ENCODE peak calls at places on chromosomes 12 and 14, in seven cellular contexts. One of them, this sample, is unnamed.
A peak's percentile ranks its signal among the peaks of the same experiment; 100 is the strongest.

GRCh38 chr12:96495841-96496545 is 6.6 kb downstream of the CFAP54 start:
- DNase-seq in gastrocnemius medialis: no peak
- DNase-seq in CD8-positive, alpha-beta T cell: no peak
- DNase-seq in esophagus squamous epithelium: no peak
- DNase-seq in ovary: no peak
- DNase-seq in OCI-LY7: no peak
- DNase-seq in dorsolateral prefrontal cortex: no peak
- DNase-seq in this sample: no peak

GRCh38 chr12:46825526-46826414 is at the start of gene SLC38A4:
- DNase-seq in gastrocnemius medialis: peak; percentile 7
- DNase-seq in CD8-positive, alpha-beta T cell: no peak
- DNase-seq in esophagus squamous epithelium: no peak
- DNase-seq in ovary: no peak
- DNase-seq in OCI-LY7: no peak
- DNase-seq in dorsolateral prefrontal cortex: no peak
- DNase-seq in this sample: no peak

GRCh38 chr14:58082011-58082410 is 70.0 kb downstream of the ARMH4 start:
- DNase-seq in gastrocnemius medialis: no peak
- DNase-seq in CD8-positive, alpha-beta T cell: no peak
- DNase-seq in esophagus squamous epithelium: no peak
- DNase-seq in ovary: no peak
- DNase-seq in OCI-LY7: no peak
- DNase-seq in dorsolateral prefrontal cortex: no peak
- DNase-seq in this sample: peak; percentile 28

GRCh38 chr12:15827136-15827535 is 37.9 kb upstream of the EPS8 start:
- DNase-seq in gastrocnemius medialis: no peak
- DNase-seq in CD8-positive, alpha-beta T cell: no peak
- DNase-seq in esophagus squamous epithelium: no peak
- DNase-seq in ovary: no peak
- DNase-seq in OCI-LY7: no peak
- DNase-seq in dorsolateral prefrontal cortex: no peak
- DNase-seq in this sample: no peak

GRCh38 chr14:105931808-105932483 is 405.6 kb downstream of the TMEM121 start:
- DNase-seq in gastrocnemius medialis: no peak
- DNase-seq in CD8-positive, alpha-beta T cell: no peak
- DNase-seq in esophagus squamous epithelium: no peak
- DNase-seq in ovary: no peak
- DNase-seq in OCI-LY7: no peak
- DNase-seq in dorsolateral prefrontal cortex: no peak
- DNase-seq in this sample: no peak

GRCh38 chr14:105299654-105300541 is 903 bp downstream of the BRF1 start:
- DNase-seq in gastrocnemius medialis: no peak
- DNase-seq in CD8-positive, alpha-beta T cell: no peak
- DNase-seq in esophagus squamous epithelium: no peak
- DNase-seq in ovary: peak; percentile 38
- DNase-seq in OCI-LY7: no peak
- DNase-seq in dorsolateral prefrontal cortex: no peak
- DNase-seq in this sample: no peak

GRCh38 chr14:33576014-33576413 is 374.9 kb downstream of the EGLN3 start:
- DNase-seq in gastrocnemius medialis: no peak
- DNase-seq in CD8-positive, alpha-beta T cell: no peak
- DNase-seq in esophagus squamous epithelium: no peak
- DNase-seq in ovary: no peak
- DNase-seq in OCI-LY7: no peak
- DNase-seq in dorsolateral prefrontal cortex: no peak
- DNase-seq in this sample: no peak

GRCh38 chr12:124913474-124914391 is 717 bp downstream of the UBC start:
- DNase-seq in gastrocnemius medialis: peak; percentile 90
- DNase-seq in CD8-positive, alpha-beta T cell: peak; percentile 92
- DNase-seq in esophagus squamous epithelium: no peak
- DNase-seq in ovary: peak; percentile 66
- DNase-seq in OCI-LY7: peak; percentile 96
- DNase-seq in dorsolateral prefrontal cortex: peak; percentile 87
- DNase-seq in this sample: peak; percentile 80

GRCh38 chr12:22396253-22396652 is 61.7 kb upstream of the ST8SIA1 start:
- DNase-seq in gastrocnemius medialis: no peak
- DNase-seq in CD8-positive, alpha-beta T cell: peak; percentile 6
- DNase-seq in esophagus squamous epithelium: no peak
- DNase-seq in ovary: no peak
- DNase-seq in OCI-LY7: no peak
- DNase-seq in dorsolateral prefrontal cortex: no peak
- DNase-seq in this sample: no peak

GRCh38 chr12:31562594-31563328 is 28.2 kb downstream of the DENND5B start:
- DNase-seq in gastrocnemius medialis: no peak
- DNase-seq in CD8-positive, alpha-beta T cell: no peak
- DNase-seq in esophagus squamous epithelium: no peak
- DNase-seq in ovary: no peak
- DNase-seq in OCI-LY7: no peak
- DNase-seq in dorsolateral prefrontal cortex: no peak
- DNase-seq in this sample: no peak

GRCh38 chr12:69810870-69811498 is 14.0 kb upstream of the MYRFL start:
- DNase-seq in gastrocnemius medialis: no peak
- DNase-seq in CD8-positive, alpha-beta T cell: no peak
- DNase-seq in esophagus squamous epithelium: no peak
- DNase-seq in ovary: no peak
- DNase-seq in OCI-LY7: no peak
- DNase-seq in dorsolateral prefrontal cortex: no peak
- DNase-seq in this sample: peak; percentile 37

GRCh38 chr14:103704708-103705107 is 10.5 kb downstream of the XRCC3 start:
- DNase-seq in gastrocnemius medialis: no peak
- DNase-seq in CD8-positive, alpha-beta T cell: no peak
- DNase-seq in esophagus squamous epithelium: no peak
- DNase-seq in ovary: no peak
- DNase-seq in OCI-LY7: no peak
- DNase-seq in dorsolateral prefrontal cortex: no peak
- DNase-seq in this sample: no peak

GRCh38 chr12:105451798-105452197 is 121.3 kb downstream of the C12orf75 start:
- DNase-seq in gastrocnemius medialis: no peak
- DNase-seq in CD8-positive, alpha-beta T cell: no peak
- DNase-seq in esophagus squamous epithelium: no peak
- DNase-seq in ovary: no peak
- DNase-seq in OCI-LY7: no peak
- DNase-seq in dorsolateral prefrontal cortex: no peak
- DNase-seq in this sample: no peak

GRCh38 chr12:92144631-92145480 is 790 bp downstream of the BTG1 start:
- DNase-seq in gastrocnemius medialis: peak; percentile 33
- DNase-seq in CD8-positive, alpha-beta T cell: peak; percentile 65
- DNase-seq in esophagus squamous epithelium: no peak
- DNase-seq in ovary: peak; percentile 48
- DNase-seq in OCI-LY7: peak; percentile 69
- DNase-seq in dorsolateral prefrontal cortex: peak; percentile 30
- DNase-seq in this sample: peak; percentile 79

GRCh38 chr14:25226214-25226613 is 176.3 kb upstream of the STXBP6 start:
- DNase-seq in gastrocnemius medialis: no peak
- DNase-seq in CD8-positive, alpha-beta T cell: no peak
- DNase-seq in esophagus squamous epithelium: no peak
- DNase-seq in ovary: no peak
- DNase-seq in OCI-LY7: no peak
- DNase-seq in dorsolateral prefrontal cortex: no peak
- DNase-seq in this sample: no peak

GRCh38 chr12:23950775-23951391 is 1.4 kb upstream of the SOX5 start:
- DNase-seq in gastrocnemius medialis: no peak
- DNase-seq in CD8-positive, alpha-beta T cell: no peak
- DNase-seq in esophagus squamous epithelium: no peak
- DNase-seq in ovary: peak; percentile 27
- DNase-seq in OCI-LY7: no peak
- DNase-seq in dorsolateral prefrontal cortex: no peak
- DNase-seq in this sample: no peak

GRCh38 chr14:30443368-30444007 is 115.5 kb upstream of the G2E3 start:
- DNase-seq in gastrocnemius medialis: no peak
- DNase-seq in CD8-positive, alpha-beta T cell: no peak
- DNase-seq in esophagus squamous epithelium: no peak
- DNase-seq in ovary: no peak
- DNase-seq in OCI-LY7: peak; percentile 4
- DNase-seq in dorsolateral prefrontal cortex: no peak
- DNase-seq in this sample: peak; percentile 49

GRCh38 chr12:96500686-96501085 is 11.3 kb downstream of the CFAP54 start:
- DNase-seq in gastrocnemius medialis: no peak
- DNase-seq in CD8-positive, alpha-beta T cell: no peak
- DNase-seq in esophagus squamous epithelium: no peak
- DNase-seq in ovary: no peak
- DNase-seq in OCI-LY7: peak; percentile 34
- DNase-seq in dorsolateral prefrontal cortex: no peak
- DNase-seq in this sample: peak; percentile 23

GRCh38 chr14:104432611-104433231 is 146.8 kb upstream of the C14orf180 start:
- DNase-seq in gastrocnemius medialis: no peak
- DNase-seq in CD8-positive, alpha-beta T cell: no peak
- DNase-seq in esophagus squamous epithelium: no peak
- DNase-seq in ovary: no peak
- DNase-seq in OCI-LY7: no peak
- DNase-seq in dorsolateral prefrontal cortex: no peak
- DNase-seq in this sample: no peak

GRCh38 chr14:74816124-74816523 is 53.0 kb downstream of the YLPM1 start:
- DNase-seq in gastrocnemius medialis: no peak
- DNase-seq in CD8-positive, alpha-beta T cell: no peak
- DNase-seq in esophagus squamous epithelium: no peak
- DNase-seq in ovary: no peak
- DNase-seq in OCI-LY7: no peak
- DNase-seq in dorsolateral prefrontal cortex: no peak
- DNase-seq in this sample: no peak

GRCh38 chr14:76777721-76778120 is 16.5 kb downstream of the VASH1 start:
- DNase-seq in gastrocnemius medialis: no peak
- DNase-seq in CD8-positive, alpha-beta T cell: no peak
- DNase-seq in esophagus squamous epithelium: no peak
- DNase-seq in ovary: no peak
- DNase-seq in OCI-LY7: no peak
- DNase-seq in dorsolateral prefrontal cortex: no peak
- DNase-seq in this sample: no peak

GRCh38 chr14:83463500-83464098 is 1929.9 kb upstream of the SEL1L start:
- DNase-seq in gastrocnemius medialis: no peak
- DNase-seq in CD8-positive, alpha-beta T cell: no peak
- DNase-seq in esophagus squamous epithelium: no peak
- DNase-seq in ovary: no peak
- DNase-seq in OCI-LY7: peak; percentile 63
- DNase-seq in dorsolateral prefrontal cortex: no peak
- DNase-seq in this sample: peak; percentile 73

GRCh38 chr14:98470663-98471062 is 801.3 kb downstream of the BCL11B start:
- DNase-seq in gastrocnemius medialis: no peak
- DNase-seq in CD8-positive, alpha-beta T cell: no peak
- DNase-seq in esophagus squamous epithelium: no peak
- DNase-seq in ovary: no peak
- DNase-seq in OCI-LY7: no peak
- DNase-seq in dorsolateral prefrontal cortex: no peak
- DNase-seq in this sample: no peak
- TF ChIP-seq CTCF in gastrocnemius medialis: no peak
- TF ChIP-seq CTCF in CD8-positive, alpha-beta T cell: no peak
- TF ChIP-seq CTCF in esophagus squamous epithelium: no peak
- TF ChIP-seq CTCF in ovary: no peak
- TF ChIP-seq CTCF in OCI-LY7: no peak
- TF ChIP-seq CTCF in dorsolateral prefrontal cortex: no peak
- TF ChIP-seq CTCF in this sample: no peak

GRCh38 chr12:121536058-121536928 is 44.5 kb downstream of the KDM2B start:
- DNase-seq in gastrocnemius medialis: peak; percentile 66
- DNase-seq in CD8-positive, alpha-beta T cell: peak; percentile 79
- DNase-seq in esophagus squamous epithelium: peak; percentile 59
- DNase-seq in ovary: peak; percentile 88
- DNase-seq in OCI-LY7: peak; percentile 96
- DNase-seq in dorsolateral prefrontal cortex: peak; percentile 91
- DNase-seq in this sample: peak; percentile 54
- H3K4me3 ChIP-seq in gastrocnemius medialis: peak overlapping the region; percentile 87
- H3K4me3 ChIP-seq in CD8-positive, alpha-beta T cell: peak overlapping the region; percentile 68
- H3K4me3 ChIP-seq in esophagus squamous epithelium: peak overlapping the region; percentile 58
- H3K4me3 ChIP-seq in ovary: peak overlapping the region; percentile 54
- H3K4me3 ChIP-seq in OCI-LY7: peak overlapping the region; percentile 73
- H3K4me3 ChIP-seq in dorsolateral prefrontal cortex: peak overlapping the region; percentile 73
- H3K4me3 ChIP-seq in this sample: peak overlapping the region; percentile 39

DNA sequence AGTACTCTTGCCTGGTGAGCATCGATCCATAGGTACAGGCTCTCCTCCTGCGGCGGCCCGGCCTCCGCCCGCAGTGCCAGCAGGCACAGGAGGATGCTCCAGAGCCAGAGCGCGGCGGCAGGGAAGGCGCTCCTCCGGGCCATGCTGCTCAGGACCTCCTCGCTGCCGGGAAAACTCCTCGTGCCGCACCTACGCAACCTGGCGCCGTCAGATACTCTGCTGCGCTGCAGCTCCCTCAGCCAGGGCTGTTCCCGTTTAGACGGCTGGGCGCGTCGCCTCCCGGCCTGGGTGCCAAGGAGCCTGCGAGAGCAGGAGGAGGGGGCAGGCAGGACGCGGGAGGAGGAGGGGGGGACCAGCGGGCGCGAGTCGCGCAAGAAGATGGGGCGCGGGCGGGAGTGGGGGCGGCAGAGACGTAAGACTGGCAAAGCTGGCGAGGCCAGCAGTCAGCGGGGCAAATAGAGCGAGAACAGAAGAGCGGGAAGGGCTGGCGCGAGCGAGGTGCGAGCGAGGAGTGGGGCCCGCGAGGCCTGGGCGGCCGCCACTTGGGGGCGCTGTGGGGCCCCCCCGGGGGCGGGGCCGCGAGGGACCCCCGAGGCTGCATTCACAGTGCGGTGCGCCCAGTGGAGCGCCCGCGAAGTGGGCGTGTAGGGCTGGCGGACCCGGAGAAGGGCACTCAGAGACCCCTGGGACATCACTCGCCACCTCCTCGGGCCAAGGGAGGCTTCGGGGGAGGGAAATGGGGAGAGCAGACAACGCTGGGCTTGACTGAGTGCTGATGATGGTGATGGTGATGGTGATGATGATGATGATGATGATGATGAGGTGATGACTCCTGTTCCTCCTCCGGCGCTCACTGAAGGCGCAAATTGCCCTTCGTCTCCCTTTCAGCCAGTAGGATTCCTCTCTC is at the start of gene WIF1:
- DNase-seq in gastrocnemius medialis: no peak
- DNase-seq in CD8-positive, alpha-beta T cell: peak; percentile 12
- DNase-seq in esophagus squamous epithelium: no peak
- DNase-seq in ovary: no peak
- DNase-seq in OCI-LY7: no peak
- DNase-seq in dorsolateral prefrontal cortex: no peak
- DNase-seq in this sample: peak; percentile 35
- TF ChIP-seq CTCF in gastrocnemius medialis: no peak
- TF ChIP-seq CTCF in CD8-positive, alpha-beta T cell: peak; percentile 27
- TF ChIP-seq CTCF in esophagus squamous epithelium: no peak
- TF ChIP-seq CTCF in ovary: no peak
- TF ChIP-seq CTCF in OCI-LY7: peak; percentile 64
- TF ChIP-seq CTCF in dorsolateral prefrontal cortex: no peak
- TF ChIP-seq CTCF in this sample: no peak

DNA sequence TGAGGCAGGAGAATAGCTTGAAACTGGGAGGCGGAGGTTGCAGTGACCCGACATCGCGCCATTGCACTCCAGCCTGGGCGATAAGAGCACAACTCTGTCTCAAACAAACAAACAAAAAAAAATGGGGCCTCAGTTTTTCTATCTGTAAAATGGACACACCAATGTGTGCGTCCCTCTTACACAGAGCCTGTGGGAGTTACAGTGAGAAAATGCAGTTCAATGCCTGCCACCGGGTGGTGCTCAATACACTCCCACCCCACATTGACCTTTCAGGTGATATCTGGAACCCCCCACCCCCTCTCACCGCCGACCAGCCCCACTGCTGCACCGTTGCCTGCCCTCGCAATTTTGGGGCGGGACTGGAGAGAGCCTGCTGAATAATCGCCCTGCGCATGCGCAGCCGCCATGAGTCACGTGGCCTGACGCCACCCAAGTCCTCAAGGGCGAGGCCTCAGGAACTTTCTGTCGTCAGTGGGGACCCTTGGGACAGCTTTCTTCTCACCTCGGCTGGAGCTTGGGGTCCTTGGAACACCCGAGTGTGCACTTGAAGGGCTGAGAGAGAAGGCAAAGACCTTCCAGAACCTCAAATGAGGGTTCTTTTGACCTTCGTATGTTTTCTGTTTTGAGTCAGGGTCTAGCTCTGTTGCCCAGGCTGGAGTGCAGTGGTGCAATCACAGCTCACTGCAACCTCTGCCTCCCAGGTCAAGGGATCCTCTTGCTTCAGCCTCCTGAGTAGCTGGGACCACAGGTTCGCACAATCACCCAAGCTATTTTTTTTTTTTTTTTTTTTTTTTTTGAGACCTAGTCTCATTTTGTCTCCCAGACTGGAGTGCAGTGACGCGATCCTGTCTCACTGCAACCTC is 14.6 kb upstream of the CABP1 start:
- DNase-seq in gastrocnemius medialis: no peak
- DNase-seq in CD8-positive, alpha-beta T cell: peak; percentile 16
- DNase-seq in esophagus squamous epithelium: no peak
- DNase-seq in ovary: no peak
- DNase-seq in OCI-LY7: peak; percentile 73
- DNase-seq in dorsolateral prefrontal cortex: no peak
- DNase-seq in this sample: no peak
- H3K4me3 ChIP-seq in gastrocnemius medialis: no peak overlapping the region
- H3K4me3 ChIP-seq in CD8-positive, alpha-beta T cell: no peak overlapping the region
- H3K4me3 ChIP-seq in esophagus squamous epithelium: no peak overlapping the region
- H3K4me3 ChIP-seq in ovary: no peak overlapping the region
- H3K4me3 ChIP-seq in OCI-LY7: no peak overlapping the region
- H3K4me3 ChIP-seq in dorsolateral prefrontal cortex: no peak overlapping the region
- H3K4me3 ChIP-seq in this sample: no peak overlapping the region